ENCODE peak calls at places on chromosomes 2 and 18, in eight cellular contexts. P is cardiac muscle cell; F is T-helper 9 cell; U is anterior cingulate cortex; O is foreskin fibroblast; V is activated T-helper 2 cell treated with anti-CD3 and anti-CD28 coated beads, Interferon-gamma antibody, Interleukin-2, Interleukin-4, amounts not matched to agents 10 μg/mL and 5 μg/mL and 100 μg/mL, durations not matched to agents 14 hours and 24 hours and 36 hours; L is endothelial cell; Y is psoas muscle. G is an unnamed sample.
A peak's percentile ranks its signal among the peaks of the same experiment; 100 is the strongest.

GRCh38 chr2:136310797-136311558 is 193.0 kb upstream of the CXCR4 start:
- DNase-seq in L (no peak), V (no peak), P (no peak), O (no peak), F (no peak), U (no peak), Y (no peak), G (peak; percentile 24)

GRCh38 chr2:62774555-62775366 is 69.2 kb downstream of the EHBP1 start:
- DNase-seq in P (peak; percentile 62), O (peak; percentile 30), L (peak; percentile 24), V (no peak), F (no peak), U (no peak), Y (no peak), G (no peak)

GRCh38 chr2:124027182-124027581 is 2.1 kb downstream of the CNTNAP5 start:
- DNase-seq in U (no peak), L (peak; percentile 50), V (no peak), F (no peak), P (peak; percentile 80), Y (no peak), O (no peak), G (no peak)

GRCh38 chr2:185618630-185619029 is 120.0 kb upstream of the FSIP2 start:
- DNase-seq in O (no peak), P (no peak), V (no peak), F (no peak), L (no peak), U (no peak), Y (no peak), G (no peak)

GRCh38 chr2:20350105-20350712 is 435 bp downstream of the PUM2 start:
- DNase-seq in V (peak; percentile 62), P (peak; percentile 31), U (no peak), F (peak; percentile 47), L (peak; percentile 72), O (no peak), Y (no peak), G (peak; percentile 66)

GRCh38 chr2:139177041-139177440 is 396.9 kb upstream of the NXPH2 start:
- DNase-seq in U (no peak), V (no peak), Y (no peak), F (no peak), L (no peak), O (no peak), P (no peak), G (no peak)

GRCh38 chr18:45373286-45373880 is 241.9 kb upstream of the SLC14A2 start:
- DNase-seq in L (no peak), F (no peak), O (no peak), V (no peak), P (no peak), Y (no peak), U (no peak), G (no peak)

GRCh38 chr2:102021776-102022175 is 30.0 kb downstream of the IL1R2 start:
- DNase-seq in V (no peak), P (peak; percentile 97), L (no peak), O (peak; percentile 24), F (no peak), U (no peak), Y (no peak), G (no peak)

GRCh38 chr2:190023860-190024259 is 38.7 kb downstream of the MSTN start:
- DNase-seq in L (peak; percentile 8), F (no peak), Y (no peak), V (no peak), P (peak; percentile 63), O (peak; percentile 13), U (no peak), G (no peak)

GRCh38 chr18:65587491-65587890 is 163.3 kb upstream of the CDH7 start:
- DNase-seq in F (no peak), L (no peak), P (no peak), U (no peak), Y (no peak), O (no peak), V (no peak), G (no peak)

GRCh38 chr2:178211943-178212342 is 17.6 kb downstream of the OSBPL6 start:
- DNase-seq in Y (no peak), V (no peak), P (no peak), L (no peak), O (no peak), F (no peak), U (no peak), G (no peak)

GRCh38 chr2:236558999-236559978 is 10.3 kb upstream of the ACKR3 start:
- DNase-seq in Y (no peak), V (no peak), P (no peak), O (no peak), L (no peak), F (no peak), U (no peak), G (no peak)

G was measured in stimulated activated naive CD8-positive, alpha-beta T cell treated with anti-CD3 and anti-CD28 coated beads, Interleukin-15, amount 100 ng/mL, for 72 hours.